ENCODE peak calls at places on chromosomes 16 and 17, in eight cellular contexts. X is heart right ventricle, N is PC-9, J is body of pancreas, R is breast epithelium, E is IMR-90, M is A549, G is heart left ventricle. W is an unnamed sample.

GRCh38 chr17:59425085-59425901 is 93.8 kb downstream of the YPEL2 start:
- DNase-seq in R (no peak), N (no peak), X (peak; percentile 47), E (peak; percentile 57), M (no peak), J (no peak), G (peak; percentile 65), W (no peak)

GRCh38 chr17:47808036-47808829 is 13.4 kb downstream of the OSBPL7 start:
- DNase-seq in R (no peak), N (no peak), G (no peak), E (no peak), X (no peak), J (no peak), M (no peak), W (no peak)

GRCh38 chr17:38343608-38343980 is at the start of gene GPR179:
- DNase-seq in J (no peak), E (no peak), M (no peak), G (no peak), R (no peak), N (no peak), X (no peak), W (no peak)

GRCh38 chr16:31877876-31878642 is 4.5 kb downstream of the ZNF267 start:
- DNase-seq in X (no peak), M (no peak), N (no peak), E (no peak), J (no peak), G (no peak), R (no peak), W (no peak)

GRCh38 chr16:56357765-56358322 is 67.5 kb downstream of the AMFR start:
- DNase-seq in G (no peak), J (peak; percentile 12), M (no peak), X (no peak), N (peak; percentile 32), R (peak; percentile 34), E (no peak), W (no peak)

GRCh38 chr16:60091479-60091878 is 1357.4 kb upstream of the GOT2 start:
- DNase-seq in J (no peak), G (no peak), X (no peak), M (no peak), E (no peak), N (no peak), R (no peak), W (no peak)

GRCh38 chr17:38605230-38605851 is 411 bp downstream of the SRCIN1 start:
- DNase-seq in R (no peak), N (no peak), M (no peak), X (no peak), J (no peak), E (no peak), G (no peak), W (no peak)

GRCh38 chr17:57016066-57016763 is 38.3 kb downstream of the SCPEP1 start:
- DNase-seq in N (no peak), X (no peak), G (no peak), R (no peak), E (no peak), M (no peak), J (no peak), W (no peak)

GRCh38 chr17:70168979-70169706 is at the start of gene KCNJ2:
- DNase-seq in X (peak; percentile 91), M (peak; percentile 68), N (no peak), J (peak; percentile 85), E (peak; percentile 79), G (peak; percentile 94), R (peak; percentile 84), W (no peak)

GRCh38 chr16:69698404-69698803 is 28.0 kb downstream of the NQO1 start:
- DNase-seq in N (no peak), X (no peak), G (no peak), J (no peak), E (no peak), M (no peak), R (no peak), W (no peak)

GRCh38 chr16:26491271-26491670 is 575.5 kb upstream of the C16orf82 start:
- DNase-seq in J (no peak), X (no peak), G (no peak), E (no peak), M (no peak), R (no peak), N (no peak), W (no peak)

GRCh38 chr16:69276143-69277115 is 34.7 kb upstream of the VPS4A start:
- DNase-seq in E (peak; percentile 98), G (peak; percentile 69), M (no peak), N (no peak), R (no peak), J (peak; percentile 29), X (peak; percentile 19), W (no peak)

DNA sequence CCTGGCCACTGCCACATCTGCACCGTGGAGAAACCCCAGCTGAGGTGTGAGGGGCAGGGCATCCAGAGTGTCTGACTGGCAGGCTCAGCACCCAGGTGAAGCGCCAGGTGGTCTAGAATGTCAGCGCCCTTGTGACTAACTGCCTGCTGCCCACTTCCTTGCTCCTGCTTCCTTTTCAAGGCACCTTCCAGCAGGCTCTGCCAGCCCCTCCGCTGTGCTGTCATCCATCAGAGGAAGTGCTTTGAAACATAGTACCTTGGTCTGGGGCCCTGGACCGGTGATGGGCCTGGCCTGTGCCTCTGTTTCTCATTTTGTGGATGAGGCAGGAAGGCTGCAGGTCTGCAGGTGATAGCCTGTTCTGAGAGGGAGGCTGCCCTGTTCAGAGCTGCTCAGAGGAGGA is 5.5 kb downstream of the SPNS2 start:
- DNase-seq in R (no peak), X (no peak), J (no peak), M (no peak), N (peak; percentile 79), E (no peak), G (no peak), W (no peak)
- H3K4me1 ChIP-seq in R (peaks cover 1% of the 10 kb centered on the region), X (peaks cover 50% of the 10 kb centered on the region), J (peaks cover 83% of the 10 kb centered on the region), M (peaks cover 7% of the 10 kb centered on the region), N (peaks cover 61% of the 10 kb centered on the region), E (no peaks in the 10 kb centered on the region), G (peaks cover 23% of the 10 kb centered on the region), W (peaks cover 29% of the 10 kb centered on the region)

DNA sequence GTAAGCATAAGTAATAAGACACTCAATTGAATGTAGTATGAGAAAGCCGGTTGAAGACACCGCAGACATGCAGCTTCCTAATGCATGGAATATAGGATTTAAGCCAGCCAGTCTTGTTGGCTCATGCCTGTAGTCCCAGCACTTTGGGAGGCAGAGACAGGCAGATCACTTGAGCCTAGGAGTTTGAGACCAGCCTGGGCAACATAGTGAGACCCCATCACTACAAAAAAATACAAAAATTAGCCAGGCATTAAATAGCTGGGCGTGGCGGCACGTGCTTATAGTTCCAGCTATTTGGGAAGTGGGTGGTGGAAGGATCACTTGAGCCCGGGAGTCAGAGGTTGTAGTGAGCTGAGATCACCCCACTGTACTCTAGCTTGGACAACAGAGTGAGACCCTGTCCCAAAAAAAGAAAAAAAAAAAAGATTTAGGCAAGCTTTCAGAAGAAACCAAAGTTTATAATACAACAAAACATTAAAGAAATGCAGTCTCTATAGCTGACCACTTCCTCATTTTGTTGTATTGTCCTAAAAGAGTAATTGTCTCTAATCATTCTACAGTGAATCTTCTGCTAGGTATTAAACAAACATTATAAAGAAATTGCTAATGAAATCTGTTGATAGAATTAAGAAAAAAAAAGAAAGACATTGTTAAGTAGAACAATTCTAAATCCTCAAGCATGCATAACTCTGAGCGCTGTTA is 68.6 kb upstream of the KIFC3 start:
- DNase-seq in M (no peak), N (no peak), R (no peak), G (no peak), X (no peak), E (no peak), J (no peak), W (no peak)
- H3K4me1 ChIP-seq in M (peaks cover 50% of the 10 kb centered on the region), N (peaks cover 33% of the 10 kb centered on the region), R (no peaks in the 10 kb centered on the region), G (no peaks in the 10 kb centered on the region), X (no peaks in the 10 kb centered on the region), E (peaks cover 8% of the 10 kb centered on the region), J (no peaks in the 10 kb centered on the region), W (no peaks in the 10 kb centered on the region)

GRCh38 chr17:40320771-40321501 is 12.0 kb downstream of the RARA start:
- DNase-seq in N (no peak), E (no peak), M (no peak), J (no peak), X (peak; percentile 69), G (peak; percentile 81), R (no peak), W (no peak)

GRCh38 chr17:40322417-40323315 is 13.7 kb downstream of the RARA start:
- DNase-seq in E (peak; percentile 81), G (peak; percentile 84), M (peak; percentile 82), X (peak; percentile 66), N (peak; percentile 53), R (peak; percentile 88), J (peak; percentile 57), W (peak; percentile 96)

GRCh38 chr17:40319651-40320550 is 10.9 kb downstream of the RARA start:
- DNase-seq in R (no peak), G (peak; percentile 65), N (no peak), X (peak; percentile 54), M (no peak), E (no peak), J (no peak), W (peak; percentile 77)

GRCh38 chr17:40323317-40323716 is 14.3 kb downstream of the RARA start:
- DNase-seq in J (no peak), M (no peak), N (peak; percentile 19), E (no peak), X (no peak), G (no peak), R (no peak), W (no peak)

DNA sequence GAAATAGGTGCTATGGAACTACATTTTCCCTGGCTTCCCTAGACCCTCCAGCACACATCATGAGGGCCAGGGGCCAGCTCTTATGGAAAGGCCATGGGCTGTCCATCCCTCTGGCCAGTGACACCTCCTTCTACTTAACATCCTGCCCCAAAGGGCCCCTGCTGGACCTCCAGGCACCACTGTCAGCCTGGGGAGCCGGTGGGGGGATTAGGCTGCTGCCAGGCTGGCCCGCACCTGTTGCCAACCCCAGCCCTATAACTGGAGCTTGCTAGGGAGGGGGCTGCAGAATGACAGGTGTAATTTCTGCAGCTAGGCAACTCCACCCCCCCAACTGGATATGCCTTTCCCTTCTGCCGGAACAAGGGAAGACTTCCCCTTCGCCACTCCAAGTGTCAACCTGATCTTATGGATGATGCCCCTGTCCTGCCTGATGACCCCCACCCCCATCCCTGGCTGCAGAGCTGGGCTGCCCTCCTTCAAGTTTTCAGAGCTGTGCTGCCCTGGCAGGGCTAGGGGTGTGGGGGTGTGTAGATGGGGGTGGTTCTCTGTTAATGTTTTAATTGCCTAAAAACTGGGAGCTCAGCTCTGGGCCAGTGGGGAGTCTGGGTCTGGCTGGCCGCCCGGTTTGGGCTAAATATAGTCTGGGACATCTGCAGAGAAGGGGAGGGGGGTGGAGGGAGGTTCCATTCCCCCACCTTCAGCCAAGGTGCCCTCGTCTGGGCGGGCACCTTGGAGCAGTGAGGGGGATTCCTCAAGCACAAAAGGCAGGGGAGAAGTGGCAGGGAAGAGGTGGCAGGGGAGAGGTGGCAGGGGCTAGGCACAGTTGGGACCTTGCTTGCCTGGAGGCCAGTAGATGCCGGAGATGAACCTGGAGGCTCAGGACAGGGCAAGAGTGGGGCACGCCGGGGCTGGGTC is 12.8 kb downstream of the RARA start:
- DNase-seq in R (no peak), X (peak; percentile 75), J (no peak), M (no peak), E (no peak), G (peak; percentile 84), N (no peak), W (no peak)
- H3K4me1 ChIP-seq in R (peaks cover 45% of the 10 kb centered on the region), X (peaks cover 85% of the 10 kb centered on the region), J (peaks cover 89% of the 10 kb centered on the region), M (peaks cover 87% of the 10 kb centered on the region), E (peaks cover 59% of the 10 kb centered on the region), G (peaks cover 81% of the 10 kb centered on the region), N (peaks cover 65% of the 10 kb centered on the region), W (peaks cover 94% of the 10 kb centered on the region)

DNA sequence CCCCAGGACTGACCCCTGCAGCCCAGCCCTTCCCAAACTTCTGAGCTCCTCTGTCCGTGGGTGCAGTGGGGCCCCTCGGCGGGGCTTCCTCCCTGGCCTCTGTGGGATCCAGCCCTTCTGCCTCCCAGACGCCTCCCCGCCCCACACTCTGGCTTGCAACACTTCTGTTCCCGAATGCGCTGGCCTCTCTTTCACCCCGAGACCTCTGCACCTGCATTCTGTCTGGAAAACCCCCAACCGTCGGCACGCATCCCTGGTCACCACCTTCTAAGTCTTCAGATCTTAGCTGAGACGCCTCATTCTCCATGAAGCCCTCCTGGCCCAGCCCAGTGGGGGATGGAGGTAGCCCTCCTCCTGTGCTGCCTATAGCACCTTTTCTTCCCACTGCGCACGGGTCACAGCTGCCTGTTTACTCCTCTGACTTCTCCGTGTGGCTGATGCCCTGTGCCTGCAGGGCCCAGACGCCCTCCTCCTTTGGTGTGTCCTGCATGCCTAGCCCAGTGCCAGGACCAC is 26.4 kb downstream of the TMEM235 start:
- DNase-seq in J (no peak), E (peak; percentile 13), N (no peak), G (no peak), R (no peak), X (no peak), M (no peak), W (peak; percentile 26)
- H3K4me1 ChIP-seq in J (peaks cover 10% of the 10 kb centered on the region), E (peaks cover 3% of the 10 kb centered on the region), N (peaks cover 6% of the 10 kb centered on the region), G (no peaks in the 10 kb centered on the region), R (no peaks in the 10 kb centered on the region), X (peaks cover 24% of the 10 kb centered on the region), M (peaks cover 4% of the 10 kb centered on the region), W (peaks cover 69% of the 10 kb centered on the region)

W was measured in CD4-positive, CD25-positive, alpha-beta regulatory T cell.